ENCODE peak calls at places on chromosomes 11 and 22, in nine cellular contexts. M, A, N, U, E, Q, R, H and K are unnamed samples.

GRCh38 chr11:134866215-134866614 is 454.2 kb upstream of the B3GAT1 start:
- DNase-seq in E (no peak), Q (no peak), R (no peak), N (no peak), H (no peak), U (no peak), A (no peak), M (no peak), K (no peak)

GRCh38 chr11:131907371-131907770 is 537.0 kb downstream of the NTM start:
- DNase-seq in N (no peak), E (no peak), U (no peak), A (no peak), M (no peak), H (peak; percentile 62), R (no peak), Q (no peak), K (no peak)

GRCh38 chr11:123203934-123204333 is 8.9 kb upstream of the CLMP start:
- DNase-seq in H (no peak), N (no peak), R (no peak), Q (no peak), M (no peak), A (no peak), U (no peak), E (no peak), K (no peak)

GRCh38 chr22:45680932-45681700 is 9.5 kb downstream of the ATXN10 start:
- DNase-seq in A (no peak), H (no peak), Q (no peak), E (no peak), U (no peak), M (no peak), R (peak; percentile 83), N (no peak), K (peak; percentile 48)

GRCh38 chr11:131656179-131656838 is 285.9 kb downstream of the NTM start:
- DNase-seq in H (no peak), U (no peak), Q (no peak), N (no peak), A (no peak), M (no peak), R (no peak), E (no peak), K (no peak)

GRCh38 chr11:130071211-130071712 is 1.6 kb downstream of the APLP2 start:
- DNase-seq in R (peak; percentile 66), H (peak; percentile 63), M (no peak), E (no peak), U (no peak), A (peak; percentile 5), Q (no peak), N (no peak), K (peak; percentile 42)

GRCh38 chr11:19803506-19803998 is 90.9 kb downstream of the NAV2 start:
- DNase-seq in U (no peak), N (no peak), E (no peak), Q (no peak), R (peak; percentile 60), M (no peak), A (no peak), H (peak; percentile 58), K (no peak)

GRCh38 chr11:103842795-103843194 is 193.6 kb upstream of the DDI1 start:
- DNase-seq in E (no peak), Q (no peak), U (no peak), N (no peak), M (peak; percentile 42), A (no peak), R (no peak), H (no peak), K (no peak)

GRCh38 chr11:94838027-94838610 is 70.0 kb downstream of the AMOTL1 start:
- DNase-seq in Q (no peak), H (no peak), U (no peak), M (no peak), A (no peak), N (no peak), R (peak; percentile 76), E (no peak), K (no peak)

GRCh38 chr11:96486890-96487633 is 97.2 kb downstream of the JRKL start:
- DNase-seq in U (no peak), M (peak; percentile 20), N (no peak), A (no peak), Q (no peak), R (peak; percentile 95), H (peak; percentile 88), E (peak; percentile 24), K (peak; percentile 30)

GRCh38 chr11:859394-860131 is 16.9 kb downstream of the TSPAN4 start:
- DNase-seq in M (no peak), A (peak; percentile 65), U (peak; percentile 74), N (peak; percentile 81), H (peak; percentile 80), E (peak; percentile 80), R (peak; percentile 26), Q (peak; percentile 87), K (peak; percentile 64)

GRCh38 chr11:96314326-96315050 is 28.5 kb downstream of the MAML2 start:
- DNase-seq in A (no peak), U (peak; percentile 57), M (no peak), R (peak; percentile 94), Q (no peak), N (peak; percentile 25), H (peak; percentile 82), E (no peak), K (no peak)

GRCh38 chr11:27028653-27029052 is 12.0 kb upstream of the BBOX1 start:
- DNase-seq in A (no peak), N (no peak), R (no peak), E (no peak), H (no peak), M (no peak), U (no peak), Q (no peak), K (no peak)

GRCh38 chr11:94325681-94326080 is 21.3 kb downstream of the IZUMO1R start:
- DNase-seq in U (no peak), H (peak; percentile 74), A (peak; percentile 18), N (no peak), E (peak; percentile 78), R (peak; percentile 75), Q (no peak), M (peak; percentile 73), K (peak; percentile 67)

GRCh38 chr22:26086359-26086758 is 82.9 kb upstream of the SEZ6L start:
- DNase-seq in R (no peak), M (peak; percentile 36), U (no peak), Q (no peak), N (no peak), E (no peak), H (no peak), A (no peak), K (no peak)

GRCh38 chr11:119056397-119056999 is 507 bp downstream of the HYOU1 start:
- DNase-seq in A (peak; percentile 13), E (peak; percentile 31), H (peak; percentile 64), M (peak; percentile 61), N (no peak), U (peak; percentile 65), Q (peak; percentile 33), R (peak; percentile 19), K (peak; percentile 29)

GRCh38 chr22:23226497-23226850 is 46.2 kb downstream of the BCR start:
- DNase-seq in E (no peak), M (no peak), R (peak; percentile 25), H (no peak), Q (no peak), A (no peak), N (no peak), U (peak; percentile 13), K (no peak)

GRCh38 chr11:94746721-94747120 is 21.4 kb upstream of the AMOTL1 start:
- DNase-seq in A (peak; percentile 43), H (peak; percentile 83), N (no peak), E (no peak), Q (no peak), U (no peak), R (peak; percentile 91), M (no peak), K (no peak)

GRCh38 chr11:64743591-64744543 is at the start of gene RASGRP2:
- DNase-seq in Q (peak; percentile 68), E (peak; percentile 79), A (peak; percentile 75), R (peak; percentile 40), M (peak; percentile 58), H (peak; percentile 31), N (peak; percentile 88), U (peak; percentile 90), K (no peak)

GRCh38 chr11:120210651-120211521 is at the start of gene OAF:
- DNase-seq in U (peak; percentile 67), Q (peak; percentile 76), R (peak; percentile 89), A (peak; percentile 65), M (peak; percentile 94), H (peak; percentile 78), E (peak; percentile 61), N (peak; percentile 84), K (peak; percentile 90)
- TF ChIP-seq CTCF in U (peak; percentile 17), Q (no peak), R (peak; percentile 11), A (peak; percentile 31), M (peak; percentile 21), H (no peak), E (peak; percentile 6), N (peak; percentile 52), K (peak; percentile 7)

GRCh38 chr11:77468527-77468926 is 5.4 kb downstream of the PAK1 start:
- DNase-seq in U (no peak), E (no peak), H (no peak), Q (no peak), N (no peak), M (no peak), R (no peak), A (no peak), K (no peak)
- TF ChIP-seq CTCF in U (no peak), E (no peak), H (no peak), Q (no peak), N (no peak), M (no peak), R (peak; percentile 24), A (no peak), K (no peak)

GRCh38 chr22:46844606-46845210 is 82.3 kb downstream of the TBC1D22A start:
- DNase-seq in N (no peak), Q (no peak), H (no peak), M (no peak), A (no peak), E (no peak), R (no peak), U (no peak), K (no peak)

GRCh38 chr22:46846832-46847355 is 84.4 kb downstream of the TBC1D22A start:
- DNase-seq in E (no peak), H (no peak), A (no peak), U (no peak), M (no peak), R (no peak), N (no peak), Q (no peak), K (no peak)

GRCh38 chr22:46846154-46846831 is 83.8 kb downstream of the TBC1D22A start:
- DNase-seq in E (no peak), A (no peak), H (peak; percentile 91), R (peak; percentile 65), Q (no peak), U (no peak), M (no peak), N (no peak), K (peak; percentile 36)

GRCh38 chr22:46843691-46844297 is 81.3 kb downstream of the TBC1D22A start:
- DNase-seq in E (no peak), U (no peak), N (no peak), A (no peak), M (no peak), Q (no peak), H (peak; percentile 46), R (no peak), K (no peak)

GRCh38 chr22:46845281-46846153 is 83.1 kb downstream of the TBC1D22A start:
- DNase-seq in A (no peak), N (no peak), Q (no peak), U (no peak), R (peak; percentile 38), E (no peak), M (no peak), H (peak; percentile 50), K (no peak)
- TF ChIP-seq CTCF in A (peak; percentile 28), N (peak; percentile 59), Q (peak; percentile 28), U (peak; percentile 36), R (peak; percentile 68), E (no peak), M (peak; percentile 52), H (peak; percentile 47), K (peak; percentile 14)

GRCh38 chr11:33089776-33090175 is 50.4 kb downstream of the TCP11L1 start:
- DNase-seq in Q (no peak), A (no peak), U (no peak), N (no peak), E (no peak), H (peak; percentile 48), R (peak; percentile 56), M (no peak), K (peak; percentile 6)
- TF ChIP-seq CTCF in Q (no peak), A (no peak), U (no peak), N (no peak), E (no peak), H (peak; percentile 21), R (no peak), M (no peak), K (no peak)